ENCODE peak calls at places on chromosomes 16 and 17, in four cellular contexts. One of them, this sample, is unnamed.

GRCh38 chr16:67652578-67653130 is 7.4 kb downstream of the ACD start:
- DNase-seq in H9: peak; percentile 69
- DNase-seq in mesenchymal stem cell: no peak
- DNase-seq in neuronal stem cell: peak; percentile 63
- DNase-seq in this sample: no peak

GRCh38 chr17:2693561-2694380 is 17.8 kb downstream of the CLUH start:
- DNase-seq in mesenchymal stem cell: no peak
- DNase-seq in H9: no peak
- DNase-seq in neuronal stem cell: no peak
- DNase-seq in this sample: no peak

GRCh38 chr16:57049678-57050077 is 42.7 kb upstream of the CPNE2 start:
- DNase-seq in neuronal stem cell: no peak
- DNase-seq in mesenchymal stem cell: no peak
- DNase-seq in H9: no peak
- DNase-seq in this sample: no peak

GRCh38 chr16:20867585-20867984 is 32.6 kb downstream of the DCUN1D3 start:
- DNase-seq in mesenchymal stem cell: no peak
- DNase-seq in neuronal stem cell: no peak
- DNase-seq in H9: no peak
- DNase-seq in this sample: peak; percentile 46

GRCh38 chr16:10950393-10950792 is 6.0 kb downstream of the CLEC16A start:
- DNase-seq in H9: no peak
- DNase-seq in neuronal stem cell: no peak
- DNase-seq in mesenchymal stem cell: peak; percentile 56
- DNase-seq in this sample: no peak

GRCh38 chr16:10920726-10921427 is 21.4 kb downstream of the DEXI start:
- DNase-seq in mesenchymal stem cell: no peak
- DNase-seq in neuronal stem cell: no peak
- DNase-seq in H9: no peak
- DNase-seq in this sample: no peak

GRCh38 chr17:2214047-2214717 is 89.4 kb downstream of the SMG6 start:
- DNase-seq in neuronal stem cell: no peak
- DNase-seq in H9: no peak
- DNase-seq in mesenchymal stem cell: peak; percentile 97
- DNase-seq in this sample: peak; percentile 93

GRCh38 chr17:44828919-44829557 is 1.0 kb downstream of the GJC1 start:
- DNase-seq in mesenchymal stem cell: peak; percentile 46
- DNase-seq in H9: no peak
- DNase-seq in neuronal stem cell: no peak
- DNase-seq in this sample: no peak

GRCh38 chr16:87252269-87252970 is 64.8 kb downstream of the C16orf95 start:
- DNase-seq in neuronal stem cell: no peak
- DNase-seq in mesenchymal stem cell: no peak
- DNase-seq in H9: no peak
- DNase-seq in this sample: no peak

GRCh38 chr16:50326835-50327465 is 41.8 kb downstream of the BRD7 start:
- DNase-seq in mesenchymal stem cell: peak; percentile 44
- DNase-seq in H9: peak; percentile 33
- DNase-seq in neuronal stem cell: peak; percentile 8
- DNase-seq in this sample: peak; percentile 36

GRCh38 chr17:72600934-72601333 is 480.1 kb downstream of the SOX9 start:
- DNase-seq in mesenchymal stem cell: no peak
- DNase-seq in neuronal stem cell: no peak
- DNase-seq in H9: no peak
- DNase-seq in this sample: peak; percentile 80

GRCh38 chr16:2296662-2297505 is 29.0 kb upstream of the RNPS1 start:
- DNase-seq in mesenchymal stem cell: no peak
- DNase-seq in neuronal stem cell: no peak
- DNase-seq in H9: peak; percentile 71
- DNase-seq in this sample: no peak

GRCh38 chr17:5785343-5785742 is 201.0 kb upstream of the NLRP1 start:
- DNase-seq in H9: no peak
- DNase-seq in mesenchymal stem cell: peak; percentile 73
- DNase-seq in neuronal stem cell: no peak
- DNase-seq in this sample: peak; percentile 76

GRCh38 chr16:23368469-23368868 is 66.4 kb downstream of the SCNN1B start:
- DNase-seq in H9: no peak
- DNase-seq in mesenchymal stem cell: no peak
- DNase-seq in neuronal stem cell: no peak
- DNase-seq in this sample: peak; percentile 12

GRCh38 chr17:58498177-58498828 is 10.1 kb upstream of the HSF5 start:
- DNase-seq in mesenchymal stem cell: no peak
- DNase-seq in H9: no peak
- DNase-seq in neuronal stem cell: no peak
- DNase-seq in this sample: no peak

GRCh38 chr16:12339686-12340085 is 363.2 kb downstream of the SNX29 start:
- DNase-seq in H9: no peak
- DNase-seq in neuronal stem cell: no peak
- DNase-seq in mesenchymal stem cell: no peak
- DNase-seq in this sample: peak; percentile 65

GRCh38 chr16:48948911-48949310 is 332.7 kb downstream of the CBLN1 start:
- DNase-seq in H9: no peak
- DNase-seq in neuronal stem cell: no peak
- DNase-seq in mesenchymal stem cell: no peak
- DNase-seq in this sample: no peak

GRCh38 chr17:28950017-28950751 is 1.1 kb downstream of the PHF12 start:
- DNase-seq in mesenchymal stem cell: peak; percentile 71
- DNase-seq in H9: peak; percentile 80
- DNase-seq in neuronal stem cell: peak; percentile 60
- DNase-seq in this sample: peak; percentile 39

GRCh38 chr17:68511671-68512246 is 471 bp upstream of the PRKAR1A start:
- DNase-seq in mesenchymal stem cell: peak; percentile 83
- DNase-seq in neuronal stem cell: peak; percentile 85
- DNase-seq in H9: peak; percentile 91
- DNase-seq in this sample: peak; percentile 65

GRCh38 chr17:50612281-50612680 is 22.4 kb upstream of the ABCC3 start:
- DNase-seq in neuronal stem cell: no peak
- DNase-seq in mesenchymal stem cell: no peak
- DNase-seq in H9: no peak
- DNase-seq in this sample: no peak
- H2BK5ac ChIP-seq in neuronal stem cell: peak overlapping the region; percentile 26
- H2BK5ac ChIP-seq in mesenchymal stem cell: no peak overlapping the region
- H2BK5ac ChIP-seq in H9: no peak overlapping the region
- H2BK5ac ChIP-seq in this sample: no peak overlapping the region

DNA sequence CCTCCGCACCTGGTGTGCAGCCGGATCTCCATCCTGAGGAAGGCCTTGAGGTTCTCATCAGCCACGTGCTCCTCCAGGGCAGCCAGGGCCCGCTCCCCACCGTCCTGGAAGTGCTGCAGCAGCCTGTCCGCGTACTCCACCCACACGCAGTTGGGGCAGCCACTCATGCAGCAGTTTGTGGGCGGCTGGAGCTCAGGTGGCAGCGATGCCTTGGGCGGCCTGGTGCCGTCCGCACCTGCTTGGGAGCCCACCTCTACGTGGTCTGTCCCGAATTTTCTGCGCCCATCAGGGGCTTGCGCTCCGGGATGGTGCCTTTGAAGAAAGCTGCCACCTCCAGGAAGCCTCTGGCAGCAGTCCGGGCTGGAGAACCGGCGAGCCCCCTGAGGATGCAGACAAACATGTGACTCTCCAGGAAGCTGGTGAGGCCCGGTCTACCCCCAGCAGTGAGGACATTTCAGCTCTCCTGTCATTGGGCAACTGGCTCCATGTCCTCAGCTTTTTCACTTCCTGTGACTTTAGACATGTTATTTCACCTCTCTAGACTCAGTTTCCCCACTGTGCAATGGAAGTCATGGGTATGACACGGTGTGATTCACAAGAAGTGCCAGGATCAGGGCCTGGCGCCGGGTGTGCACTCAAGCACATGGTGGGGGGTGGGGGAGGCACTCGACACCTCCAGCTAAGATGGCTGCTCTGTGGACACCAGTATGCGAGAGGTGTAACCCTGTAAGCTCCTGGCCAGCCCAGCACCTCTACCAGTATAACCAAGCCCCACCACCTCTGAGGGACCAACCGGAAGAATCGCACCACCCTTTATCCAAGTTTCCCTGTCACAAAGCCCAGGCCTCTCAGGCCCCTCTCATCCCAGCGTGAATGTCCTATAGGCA is 957 bp downstream of the OXLD1 start:
- DNase-seq in H9: peak; percentile 35
- DNase-seq in neuronal stem cell: no peak
- DNase-seq in mesenchymal stem cell: no peak
- DNase-seq in this sample: peak; percentile 6
- H3K14ac ChIP-seq in H9: no peak overlapping the region
- H3K14ac ChIP-seq in neuronal stem cell: peak overlapping the region; percentile 25
- H3K14ac ChIP-seq in mesenchymal stem cell: no peak overlapping the region
- H3K14ac ChIP-seq in this sample: peak overlapping the region; percentile 91

DNA sequence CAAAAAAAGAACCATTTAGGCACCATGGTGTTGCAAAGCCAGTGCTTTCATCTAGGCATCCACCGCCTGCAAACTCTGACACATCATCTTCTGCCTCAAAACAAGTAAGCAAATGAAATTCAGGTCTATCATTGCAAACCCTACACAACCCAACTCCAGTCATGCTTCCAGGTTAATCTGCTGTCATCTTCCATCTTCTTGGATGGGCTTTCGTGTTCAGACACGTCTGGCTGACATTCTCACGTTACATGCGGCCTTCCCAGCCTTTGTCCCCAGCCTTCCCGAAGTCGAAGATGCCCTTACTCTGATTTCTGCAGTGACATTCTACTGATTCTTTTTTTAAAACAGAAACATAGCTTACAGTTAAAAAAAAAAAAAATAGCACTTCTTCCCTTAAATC is 8.8 kb downstream of the ANKRD11 start:
- DNase-seq in mesenchymal stem cell: no peak
- DNase-seq in H9: no peak
- DNase-seq in neuronal stem cell: no peak
- DNase-seq in this sample: no peak
- H2BK5ac ChIP-seq in mesenchymal stem cell: no peak overlapping the region
- H2BK5ac ChIP-seq in H9: no peak overlapping the region
- H2BK5ac ChIP-seq in neuronal stem cell: no peak overlapping the region
- H2BK5ac ChIP-seq in this sample: no peak overlapping the region

GRCh38 chr16:75266738-75267630 is 15.6 kb upstream of the BCAR1 start:
- DNase-seq in neuronal stem cell: no peak
- DNase-seq in mesenchymal stem cell: no peak
- DNase-seq in H9: no peak
- DNase-seq in this sample: no peak
- H3K14ac ChIP-seq in neuronal stem cell: no peak overlapping the region
- H3K14ac ChIP-seq in mesenchymal stem cell: no peak overlapping the region
- H3K14ac ChIP-seq in H9: no peak overlapping the region
- H3K14ac ChIP-seq in this sample: no peak overlapping the region

GRCh38 chr17:15273141-15273793 is 8.1 kb upstream of the PMP22 start:
- DNase-seq in H9: no peak
- DNase-seq in neuronal stem cell: no peak
- DNase-seq in mesenchymal stem cell: peak; percentile 98
- DNase-seq in this sample: peak; percentile 98
- H2BK5ac ChIP-seq in H9: no peak overlapping the region
- H2BK5ac ChIP-seq in neuronal stem cell: no peak overlapping the region
- H2BK5ac ChIP-seq in mesenchymal stem cell: no peak overlapping the region
- H2BK5ac ChIP-seq in this sample: peak overlapping the region; percentile 64

GRCh38 chr16:26195225-26195624 is 503.5 kb downstream of the HS3ST4 start:
- DNase-seq in neuronal stem cell: no peak
- DNase-seq in H9: no peak
- DNase-seq in mesenchymal stem cell: no peak
- DNase-seq in this sample: no peak
- H3K14ac ChIP-seq in neuronal stem cell: no peak overlapping the region
- H3K14ac ChIP-seq in H9: no peak overlapping the region
- H3K14ac ChIP-seq in mesenchymal stem cell: no peak overlapping the region
- H3K14ac ChIP-seq in this sample: no peak overlapping the region

GRCh38 chr17:80955078-80955477 is 36.6 kb upstream of the CHMP6 start:
- DNase-seq in H9: no peak
- DNase-seq in neuronal stem cell: no peak
- DNase-seq in mesenchymal stem cell: no peak
- DNase-seq in this sample: no peak
- H2BK5ac ChIP-seq in H9: no peak overlapping the region
- H2BK5ac ChIP-seq in neuronal stem cell: no peak overlapping the region
- H2BK5ac ChIP-seq in mesenchymal stem cell: no peak overlapping the region
- H2BK5ac ChIP-seq in this sample: no peak overlapping the region